ENCODE peak calls at places on chromosomes 2 and 18, in seven cellular contexts. P is foreskin fibroblast, K is fibroblast of lung, H is cardiac muscle cell, E is spleen, W is transverse colon, V is fibroblast of mammary gland. N is an unnamed sample.

GRCh38 chr18:79523738-79524180 is 128.0 kb downstream of the NFATC1 start:
- DNase-seq in W (peak), H (no peak), V (no peak), P (no peak), E (peak), K (no peak), N (no peak)

GRCh38 chr2:28978606-28979005 is 2.5 kb upstream of the TOGARAM2 start:
- DNase-seq in V (no peak), H (no peak), W (no peak), E (no peak), P (no peak), K (no peak), N (no peak)

GRCh38 chr2:212032536-212033219 is 505.9 kb downstream of the ERBB4 start:
- DNase-seq in P (peak), H (peak), E (no peak), K (peak), W (no peak), V (peak), N (no peak)

GRCh38 chr2:145058457-145058856 is 538.5 kb upstream of the ZEB2 start:
- DNase-seq in K (no peak), H (no peak), P (no peak), E (no peak), W (no peak), V (no peak), N (no peak)

GRCh38 chr18:48674758-48675157 is 135.9 kb downstream of the CTIF start:
- DNase-seq in E (no peak), P (no peak), H (no peak), W (no peak), K (no peak), V (no peak), N (no peak)

GRCh38 chr2:180625006-180625844 is 355.2 kb upstream of the UBE2E3 start:
- DNase-seq in W (no peak), K (peak), P (peak), H (peak), V (peak), E (no peak), N (peak)

GRCh38 chr2:20702563-20702962 is 35.6 kb downstream of the GDF7 start:
- DNase-seq in H (no peak), W (no peak), E (no peak), V (peak), K (peak), P (peak), N (no peak)

GRCh38 chr2:23683001-23683400 is 243.9 kb downstream of the ATAD2B start:
- DNase-seq in K (no peak), V (no peak), E (no peak), H (no peak), W (no peak), P (no peak), N (no peak)

GRCh38 chr2:232568161-232568560 is 17.7 kb downstream of the EIF4E2 start:
- DNase-seq in H (peak), V (peak), K (peak), P (peak), W (no peak), E (no peak), N (no peak)

GRCh38 chr2:176211110-176211509 is 22.6 kb downstream of the HOXD1 start:
- DNase-seq in P (no peak), W (no peak), E (no peak), V (no peak), K (no peak), H (no peak), N (no peak)

GRCh38 chr2:152448621-152449020 is 113.6 kb downstream of the FMNL2 start:
- DNase-seq in K (no peak), H (no peak), W (no peak), V (no peak), P (no peak), E (no peak), N (no peak)

GRCh38 chr2:240922234-240922981 is 16.3 kb downstream of the CROCC2 start:
- DNase-seq in H (no peak), K (no peak), W (peak), P (no peak), E (peak), V (no peak), N (no peak)

GRCh38 chr2:27958711-27959378 is 68.3 kb downstream of the BABAM2 start:
- DNase-seq in W (no peak), H (peak), P (peak), K (peak), E (no peak), V (peak), N (no peak)

GRCh38 chr2:228063558-228063957 is 117.9 kb downstream of the SPHKAP start:
- DNase-seq in V (no peak), E (no peak), H (no peak), K (no peak), W (no peak), P (no peak), N (no peak)

GRCh38 chr2:7539760-7540159 is 622.5 kb downstream of the RNF144A start:
- DNase-seq in V (peak), P (peak), E (no peak), K (peak), W (no peak), H (no peak), N (no peak)

GRCh38 chr18:8803063-8803795 is 97.9 kb downstream of the MTCL1 start:
- DNase-seq in H (no peak), K (no peak), V (no peak), W (no peak), P (no peak), E (no peak), N (no peak)

GRCh38 chr2:128568106-128568505 is 249.4 kb upstream of the HS6ST1 start:
- DNase-seq in E (no peak), K (no peak), H (no peak), W (no peak), V (no peak), P (no peak), N (no peak)

GRCh38 chr18:34322365-34323289 is 97.9 kb upstream of the NOL4 start:
- DNase-seq in W (peak), E (no peak), P (peak), V (peak), K (peak), H (peak), N (peak)

GRCh38 chr2:205297846-205298245 is 384.5 kb upstream of the NRP2 start:
- DNase-seq in P (no peak), V (no peak), K (no peak), H (no peak), E (no peak), W (no peak), N (no peak)

GRCh38 chr2:224111576-224111975 is 72.5 kb upstream of the SERPINE2 start:
- DNase-seq in P (peak), H (no peak), K (peak), W (no peak), E (no peak), V (peak), N (peak)

GRCh38 chr2:175007510-175007909 is 2.3 kb upstream of the CHN1 start:
- DNase-seq in P (no peak), W (no peak), E (no peak), K (no peak), H (no peak), V (no peak), N (no peak)

GRCh38 chr2:179595284-179595683 is 266.1 kb downstream of the ZNF385B start:
- DNase-seq in K (no peak), H (no peak), V (no peak), E (no peak), P (no peak), W (no peak), N (no peak)

GRCh38 chr2:42523341-42523740 is 29.6 kb upstream of the KCNG3 start:
- DNase-seq in K (no peak), P (no peak), H (no peak), W (no peak), V (no peak), E (no peak), N (no peak)

GRCh38 chr2:205931388-205931787 is 154.6 kb downstream of the INO80D start:
- DNase-seq in P (no peak), W (no peak), V (peak), H (no peak), E (no peak), K (no peak), N (no peak)

GRCh38 chr2:45839388-45840251 is 188.1 kb downstream of the PRKCE start:
- DNase-seq in E (no peak), V (no peak), W (no peak), H (peak), P (peak), K (peak), N (no peak)

GRCh38 chr2:148303166-148303565 is 282.3 kb downstream of the MBD5 start:
- DNase-seq in E (no peak), H (no peak), K (peak), P (no peak), W (no peak), V (no peak), N (no peak)

GRCh38 chr2:127080941-127081769 is 25.8 kb downstream of the BIN1 start:
- DNase-seq in P (peak), K (peak), H (no peak), W (peak), V (peak), E (peak), N (peak)

GRCh38 chr2:150587547-150588209 is 100.2 kb upstream of the RND3 start:
- DNase-seq in K (peak), W (no peak), P (peak), H (peak), V (peak), E (no peak), N (no peak)

GRCh38 chr2:219020604-219021365 is 20.5 kb downstream of the CFAP65 start:
- DNase-seq in V (no peak), H (peak), K (no peak), E (peak), W (no peak), P (peak), N (no peak)

GRCh38 chr2:61959381-61960293 is 54.2 kb downstream of the COMMD1 start:
- DNase-seq in V (peak), P (no peak), E (no peak), H (no peak), W (peak), K (no peak), N (no peak)

GRCh38 chr2:43637030-43637803 is at the start of gene PLEKHH2:
- DNase-seq in E (peak), H (peak), P (peak), V (peak), W (peak), K (peak), N (peak)

GRCh38 chr18:29226201-29226600 is 1049.3 kb upstream of the CDH2 start:
- DNase-seq in P (peak), V (peak), K (peak), W (no peak), H (peak), E (no peak), N (no peak)

GRCh38 chr2:208097801-208098200 is 26.5 kb downstream of the CRYGD start:
- DNase-seq in W (no peak), P (peak), E (no peak), K (peak), H (peak), V (peak), N (no peak)

GRCh38 chr2:70936165-70936978 is 672 bp downstream of the ATP6V1B1 start:
- DNase-seq in H (no peak), V (no peak), E (no peak), K (no peak), W (no peak), P (no peak), N (no peak)

GRCh38 chr2:219207884-219208740 is 1.5 kb downstream of the ZFAND2B start:
- DNase-seq in E (peak), W (no peak), P (peak), K (peak), V (peak), H (peak), N (no peak)

GRCh38 chr2:239642406-239643004 is 241.7 kb upstream of the HDAC4 start:
- DNase-seq in W (no peak), V (no peak), P (no peak), E (no peak), K (no peak), H (no peak), N (no peak)

GRCh38 chr2:227623225-227623624 is 5.9 kb downstream of the SCYGR4 start:
- DNase-seq in W (no peak), V (peak), H (peak), E (no peak), P (peak), K (peak), N (peak)

GRCh38 chr2:202072226-202072625 is 829 bp upstream of the KIAA2012 start:
- DNase-seq in W (no peak), H (no peak), P (peak), E (no peak), K (no peak), V (no peak), N (no peak)

GRCh38 chr2:42241517-42241916 is 72.4 kb downstream of the EML4 start:
- DNase-seq in W (no peak), K (no peak), P (no peak), H (no peak), V (no peak), E (no peak), N (no peak)

DNA sequence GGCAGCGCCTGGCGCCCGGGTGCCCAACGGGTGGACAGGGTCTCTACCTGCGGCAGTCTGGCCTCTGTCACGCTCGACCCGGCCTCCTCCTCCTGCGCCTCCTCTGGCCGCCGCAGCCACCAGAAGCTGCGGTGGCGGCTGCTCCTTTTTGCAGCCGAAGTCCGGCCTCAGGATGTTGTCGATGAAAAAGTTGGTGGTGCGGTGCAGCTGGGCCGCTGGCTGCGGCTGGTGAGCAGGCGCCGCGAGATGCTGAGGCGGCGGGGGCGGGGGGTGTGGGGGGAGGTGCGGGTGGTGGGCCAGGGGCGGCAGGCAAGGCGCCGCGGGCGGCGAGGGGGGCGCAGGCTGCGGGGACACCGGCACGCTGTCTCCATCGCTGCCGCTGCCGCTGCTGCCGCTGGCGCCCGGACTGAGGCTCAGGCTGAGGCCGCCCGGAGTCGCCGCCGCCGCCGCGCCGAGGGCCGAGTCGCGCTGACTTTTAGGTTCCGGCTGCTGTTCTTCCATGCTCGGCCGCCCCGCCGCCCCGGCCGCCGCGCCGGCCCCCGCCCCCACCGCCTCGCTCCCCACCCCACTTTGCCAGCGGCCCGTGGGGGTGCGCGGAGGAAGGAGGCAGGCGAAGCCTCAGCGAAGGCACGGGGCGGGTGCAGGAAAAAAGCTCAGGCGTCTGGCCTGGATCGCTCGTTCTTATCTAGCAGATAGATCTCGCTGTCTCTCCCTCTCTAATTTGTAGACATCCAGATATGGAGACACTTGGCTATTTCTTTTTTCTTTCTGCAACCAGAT is 591 bp downstream of the EN1 start:
- DNase-seq in P (peak), W (no peak), E (no peak), K (no peak), H (no peak), V (peak), N (no peak)
- H3K4me3 ChIP-seq in P (peak), W (no peak), E (no peak), K (peak), H (peak), V (peak), N (no peak)

DNA sequence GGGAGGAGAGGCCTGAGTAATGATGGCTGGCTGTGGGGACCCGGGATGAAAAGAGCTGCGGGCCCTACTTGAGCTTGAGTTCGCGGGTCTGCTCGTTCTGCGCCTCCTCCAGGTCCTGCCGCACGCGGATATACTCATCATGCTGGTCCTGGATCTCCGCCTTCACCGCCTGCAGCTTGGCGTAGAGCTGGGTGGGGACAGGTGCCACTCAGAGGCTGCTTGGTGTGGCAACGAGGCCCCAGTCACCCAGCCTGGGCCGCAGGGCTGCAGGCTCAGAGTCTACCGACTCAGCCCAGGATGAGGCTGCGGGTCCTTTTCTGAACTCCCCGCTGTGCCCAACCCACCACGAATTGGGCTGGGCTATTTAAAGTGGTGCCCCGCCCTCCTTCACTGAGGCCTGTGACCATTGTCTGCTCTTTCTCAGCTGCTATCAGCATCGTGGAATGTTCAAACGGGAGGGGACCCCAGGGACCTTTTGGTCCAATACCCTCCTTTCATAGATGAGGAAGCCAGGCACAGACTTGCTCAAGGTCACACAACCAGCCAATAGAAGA is 28.0 kb downstream of the KIF3C start:
- DNase-seq in K (no peak), W (no peak), E (peak), H (no peak), V (no peak), P (no peak), N (no peak)
- TF ChIP-seq CTCF in K (no peak), W (no peak), E (no peak), H (no peak), V (no peak), P (no peak), N (no peak)

DNA sequence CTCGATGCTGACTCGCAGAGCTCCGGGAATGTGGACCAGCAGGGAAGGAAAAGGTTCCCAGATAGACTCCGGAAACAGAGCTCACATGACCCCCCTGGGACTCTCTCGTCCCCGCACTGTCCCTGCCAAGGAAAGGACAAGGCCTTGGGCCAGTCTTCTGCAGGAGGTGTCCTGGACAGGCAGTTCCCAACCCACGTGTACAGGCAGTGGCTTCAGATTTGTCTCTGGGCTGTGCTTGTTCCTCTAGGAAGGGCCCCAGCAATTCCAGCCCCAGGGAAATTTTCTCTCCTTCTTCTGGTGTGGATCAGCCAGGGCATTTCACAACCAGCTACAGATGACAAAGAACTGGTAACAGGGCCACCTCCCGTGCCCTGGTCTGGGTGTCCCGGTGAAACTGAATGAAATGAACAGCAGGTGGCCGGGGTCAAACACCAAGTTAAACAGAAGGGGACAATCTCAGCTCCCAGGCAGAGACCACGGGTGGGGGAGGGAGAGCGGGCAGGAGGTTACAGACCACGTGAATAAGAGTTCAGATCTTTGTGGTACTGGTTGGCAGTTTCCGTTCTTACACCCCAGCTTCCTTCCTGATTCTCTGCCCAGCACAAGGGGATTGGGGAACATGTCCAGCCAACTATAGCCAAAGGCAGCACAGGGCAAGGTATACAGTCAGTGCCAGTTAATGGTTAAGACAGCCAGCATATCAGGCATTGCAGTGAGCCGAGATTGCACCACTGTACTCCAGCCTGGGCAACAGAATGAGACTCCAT is 52.2 kb upstream of the CAB39 start:
- DNase-seq in E (peak), K (no peak), V (no peak), W (peak), H (no peak), P (peak), N (no peak)
- H3K4me3 ChIP-seq in E (no peak), K (no peak), V (no peak), W (no peak), H (no peak), P (no peak), N (no peak)

DNA sequence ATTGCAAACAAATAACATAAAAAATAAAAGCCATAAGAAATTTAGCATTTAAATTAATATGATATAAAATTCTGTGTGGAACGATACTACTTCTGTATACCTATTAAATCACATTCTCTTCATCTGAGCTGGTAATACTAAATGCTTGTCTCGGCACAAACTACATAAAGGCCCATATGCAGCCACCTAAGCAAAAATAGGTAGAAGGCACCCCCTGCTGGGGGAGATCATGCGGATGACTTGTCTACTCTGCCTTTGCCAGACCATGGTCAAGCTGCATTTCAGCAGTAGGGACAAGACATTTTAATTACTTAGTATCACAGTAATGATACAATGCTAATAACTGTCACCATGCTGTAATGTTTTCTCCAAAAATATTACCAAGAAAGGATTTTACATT is 108.0 kb downstream of the CDH19 start:
- DNase-seq in W (peak), K (peak), E (no peak), P (no peak), H (peak), V (peak), N (peak)
- TF ChIP-seq CTCF in W (no peak), K (peak), E (no peak), P (no peak), H (peak), V (no peak), N (peak)

DNA sequence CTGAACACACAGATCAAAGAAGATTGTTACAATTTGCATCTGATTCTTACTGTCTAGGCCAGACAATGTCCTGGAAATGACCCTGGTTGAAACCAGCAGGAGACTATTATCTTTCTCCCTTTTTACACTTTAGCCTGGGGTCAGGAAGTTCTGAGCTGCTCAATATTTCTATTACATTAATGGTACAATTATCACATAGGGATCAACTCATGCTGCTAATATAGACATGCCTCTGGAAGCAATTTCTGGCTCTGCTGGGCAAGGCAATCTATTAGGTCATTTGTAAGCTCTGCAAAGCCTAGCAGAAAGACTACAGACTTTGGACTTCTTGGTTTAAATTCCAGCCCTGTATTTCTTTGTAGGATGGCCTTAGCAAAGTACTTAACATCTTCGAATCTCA is 205.3 kb downstream of the LRP1B start:
- DNase-seq in P (peak), W (no peak), K (no peak), E (no peak), H (no peak), V (no peak), N (no peak)
- H3K4me3 ChIP-seq in P (no peak), W (no peak), K (no peak), E (no peak), H (no peak), V (no peak), N (no peak)